ENCODE peak calls at places on chromosome 2, in five cellular contexts. One of them, this sample, is unnamed.

GRCh38 chr2:134235771-134236170 is 18.1 kb upstream of the MGAT5 start:
- DNase-seq in T-cell: no peak
- DNase-seq in HCT116: no peak
- DNase-seq in hypothalamus: no peak
- DNase-seq in IMR-90: peak; percentile 62
- DNase-seq in this sample: peak; percentile 37

GRCh38 chr2:6069354-6069753 is 377.2 kb downstream of the SOX11 start:
- DNase-seq in T-cell: no peak
- DNase-seq in HCT116: no peak
- DNase-seq in hypothalamus: no peak
- DNase-seq in IMR-90: peak; percentile 5
- DNase-seq in this sample: no peak

GRCh38 chr2:95348609-95349567 is 51.7 kb downstream of the KCNIP3 start:
- DNase-seq in T-cell: no peak
- DNase-seq in HCT116: no peak
- DNase-seq in hypothalamus: no peak
- DNase-seq in IMR-90: peak; percentile 43
- DNase-seq in this sample: peak; percentile 13

GRCh38 chr2:232980683-232981082 is 32.4 kb downstream of the NGEF start:
- DNase-seq in T-cell: no peak
- DNase-seq in HCT116: no peak
- DNase-seq in hypothalamus: no peak
- DNase-seq in IMR-90: peak; percentile 19
- DNase-seq in this sample: no peak

GRCh38 chr2:173412628-173413027 is 58.0 kb downstream of the CDCA7 start:
- DNase-seq in T-cell: no peak
- DNase-seq in HCT116: no peak
- DNase-seq in hypothalamus: no peak
- DNase-seq in IMR-90: no peak
- DNase-seq in this sample: no peak

GRCh38 chr2:144707927-144708326 is 188.0 kb upstream of the ZEB2 start:
- DNase-seq in T-cell: no peak
- DNase-seq in HCT116: no peak
- DNase-seq in hypothalamus: no peak
- DNase-seq in IMR-90: peak; percentile 24
- DNase-seq in this sample: no peak

GRCh38 chr2:1236596-1236995 is 176.7 kb upstream of the TPO start:
- DNase-seq in T-cell: no peak
- DNase-seq in HCT116: no peak
- DNase-seq in hypothalamus: no peak
- DNase-seq in IMR-90: no peak
- DNase-seq in this sample: peak; percentile 22

GRCh38 chr2:10228611-10229365 is 73.9 kb upstream of the HPCAL1 start:
- DNase-seq in T-cell: no peak
- DNase-seq in HCT116: no peak
- DNase-seq in hypothalamus: no peak
- DNase-seq in IMR-90: no peak
- DNase-seq in this sample: no peak

GRCh38 chr2:38797953-38798352 is 19.9 kb downstream of the GEMIN6 start:
- DNase-seq in T-cell: no peak
- DNase-seq in HCT116: no peak
- DNase-seq in hypothalamus: no peak
- DNase-seq in IMR-90: no peak
- DNase-seq in this sample: no peak

This sample was measured in choroid plexus epithelial cell.